ENCODE peak calls at places on chromosomes 11 and 22, in four cellular contexts. Y is OCI-LY7, F is HAP-1, E is right cardiac atrium. W is an unnamed sample.

GRCh38 chr11:119381186-119381988 is at the start of gene USP2:
- DNase-seq in Y (peak; percentile 94), F (peak; percentile 97), E (peak; percentile 97), W (peak; percentile 97)

GRCh38 chr11:65301491-65302329 is 13.0 kb upstream of the CDC42EP2 start:
- DNase-seq in Y (no peak), F (peak; percentile 27), E (peak; percentile 79), W (peak; percentile 83)

GRCh38 chr11:8650401-8650990 is 32.0 kb downstream of the TRIM66 start:
- DNase-seq in Y (no peak), E (no peak), F (no peak), W (peak; percentile 52)

GRCh38 chr22:24134090-24134846 is 47.0 kb upstream of the SUSD2 start:
- DNase-seq in F (no peak), Y (no peak), E (no peak), W (peak; percentile 34)

GRCh38 chr22:49951678-49951985 is 8.9 kb upstream of the PIM3 start:
- DNase-seq in F (no peak), E (no peak), Y (no peak), W (no peak)

GRCh38 chr22:35961480-35961902 is 67.1 kb downstream of the RBFOX2 start:
- DNase-seq in F (peak; percentile 52), Y (no peak), E (peak; percentile 51), W (peak; percentile 85)

GRCh38 chr11:119531091-119531490 is 108.1 kb upstream of the THY1 start:
- DNase-seq in E (no peak), Y (no peak), F (no peak), W (no peak)

GRCh38 chr11:107840120-107840479 is 18.5 kb downstream of the SLC35F2 start:
- DNase-seq in E (peak; percentile 41), Y (no peak), F (no peak), W (no peak)

GRCh38 chr11:64710418-64711137 is 12.4 kb downstream of the NRXN2 start:
- DNase-seq in E (no peak), Y (no peak), F (no peak), W (no peak)

GRCh38 chr11:119641991-119642745 is 86.8 kb downstream of the NECTIN1 start:
- DNase-seq in Y (peak; percentile 55), F (peak; percentile 36), E (no peak), W (peak; percentile 28)

GRCh38 chr11:26851696-26852095 is 129.8 kb upstream of the SLC5A12 start:
- DNase-seq in Y (no peak), E (no peak), F (no peak), W (no peak)

GRCh38 chr11:42315267-42315666 is 855.8 kb upstream of the LRRC4C start:
- DNase-seq in Y (no peak), F (no peak), E (no peak), W (no peak)

GRCh38 chr22:44638966-44639739 is 62.9 kb upstream of the PRR5 start:
- DNase-seq in E (peak; percentile 65), Y (no peak), F (no peak), W (peak; percentile 41)

GRCh38 chr11:10735532-10736465 is 15.2 kb upstream of the CTR9 start:
- DNase-seq in F (peak; percentile 98), Y (peak; percentile 80), E (peak; percentile 95), W (peak; percentile 99)

GRCh38 chr11:122727101-122727929 is 71.8 kb downstream of the UBASH3B start:
- DNase-seq in Y (peak; percentile 63), F (no peak), E (no peak), W (no peak)

GRCh38 chr22:50305658-50306566 is 1.5 kb downstream of the PLXNB2 start:
- DNase-seq in F (peak; percentile 88), E (peak; percentile 84), Y (no peak), W (peak; percentile 57)

GRCh38 chr11:115244758-115245157 is 259.5 kb downstream of the CADM1 start:
- DNase-seq in Y (no peak), F (no peak), E (no peak), W (no peak)

GRCh38 chr11:26319906-26320305 is 12.0 kb upstream of the ANO3 start:
- DNase-seq in F (no peak), E (no peak), Y (no peak), W (peak; percentile 38)

GRCh38 chr22:23675502-23676415 is 15.1 kb upstream of the RGL4 start:
- DNase-seq in E (peak; percentile 43), Y (peak; percentile 15), F (no peak), W (no peak)

GRCh38 chr11:6320411-6321207 is at the start of gene CAVIN3:
- DNase-seq in E (peak; percentile 95), Y (no peak), F (peak; percentile 49), W (peak; percentile 89)

GRCh38 chr22:45598596-45599217 is 72.9 kb upstream of the ATXN10 start:
- DNase-seq in Y (no peak), F (no peak), E (no peak), W (no peak)

GRCh38 chr11:79564288-79564925 is 123.6 kb upstream of the TENM4 start:
- DNase-seq in E (no peak), Y (no peak), F (no peak), W (no peak)

GRCh38 chr11:96817488-96817887 is 427.7 kb downstream of the JRKL start:
- DNase-seq in Y (no peak), F (no peak), E (no peak), W (no peak)

GRCh38 chr11:61702701-61703312 is 22.6 kb downstream of the DAGLA start:
- DNase-seq in Y (no peak), E (no peak), F (no peak), W (no peak)

GRCh38 chr11:112511271-112511670 is 250.6 kb upstream of the PLET1 start:
- DNase-seq in F (no peak), E (no peak), Y (no peak), W (no peak)

GRCh38 chr11:75276696-75277095 is 36.1 kb downstream of the TPBGL start:
- DNase-seq in F (no peak), Y (no peak), E (no peak), W (no peak)

GRCh38 chr11:88175004-88175706 is at the start of gene RAB38:
- DNase-seq in Y (peak; percentile 1), F (peak; percentile 76), E (peak; percentile 35), W (peak; percentile 65)

DNA sequence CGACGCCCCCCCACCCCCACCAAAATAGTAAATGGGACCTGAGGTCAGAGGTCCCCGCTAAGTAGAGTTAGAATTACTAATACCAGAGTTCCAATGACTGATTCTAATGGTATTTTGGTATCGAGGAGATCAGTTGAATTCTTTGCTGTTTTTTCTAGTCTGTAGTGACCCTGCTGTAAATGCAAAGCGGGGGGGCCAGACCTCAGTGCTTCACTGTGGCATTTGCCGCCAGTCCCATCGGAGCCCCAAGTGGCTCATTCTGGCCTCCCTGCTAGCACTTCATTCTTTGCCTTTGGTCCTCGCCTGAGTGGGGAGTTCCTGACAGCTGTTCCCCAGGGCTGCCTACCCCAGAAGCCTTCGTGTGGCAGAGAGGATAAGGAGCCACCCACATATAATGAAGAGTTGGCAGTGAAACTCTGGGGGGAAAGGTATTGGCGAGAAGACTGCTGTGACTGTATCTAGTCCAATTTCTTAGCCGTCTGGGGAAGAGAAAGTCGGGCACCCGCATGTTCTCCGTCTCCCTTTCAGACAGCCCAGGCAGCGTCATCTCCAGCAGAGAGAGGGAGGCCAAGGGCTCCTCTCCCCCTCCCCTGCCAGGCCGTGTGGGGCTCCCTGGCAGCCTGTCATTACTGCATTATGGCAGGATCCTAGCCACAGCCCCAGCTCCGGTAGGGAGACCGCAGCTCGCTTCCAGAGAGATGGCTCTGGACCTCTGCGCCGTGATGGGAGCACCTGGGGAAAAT is 19.4 kb upstream of the CABP7 start:
- DNase-seq in Y (no peak), E (no peak), F (no peak), W (no peak)
- H3K4me1 ChIP-seq in Y (peaks cover 38% of the 10 kb centered on the region), E (no peaks in the 10 kb centered on the region), F (no peaks in the 10 kb centered on the region), W (peaks cover 11% of the 10 kb centered on the region)

GRCh38 chr11:128516886-128517285 is 70.5 kb downstream of the ETS1 start:
- DNase-seq in Y (no peak), E (no peak), F (no peak), W (no peak)
- H3K4me1 ChIP-seq in Y (peaks cover 58% of the 10 kb centered on the region), E (no peaks in the 10 kb centered on the region), F (no peaks in the 10 kb centered on the region), W (peaks cover 5% of the 10 kb centered on the region)

GRCh38 chr11:12088047-12088481 is 22.3 kb upstream of the MICAL2 start:
- DNase-seq in E (peak; percentile 62), Y (no peak), F (no peak), W (peak; percentile 68)
- H3K4me1 ChIP-seq in E (peaks cover 24% of the 10 kb centered on the region), Y (peaks cover 11% of the 10 kb centered on the region), F (no peaks in the 10 kb centered on the region), W (peaks cover 31% of the 10 kb centered on the region)

GRCh38 chr11:124749920-124750319 is 2.1 kb downstream of the VSIG2 start:
- DNase-seq in Y (no peak), F (no peak), E (no peak), W (no peak)

GRCh38 chr11:124748481-124749338 is 3.3 kb downstream of the VSIG2 start:
- DNase-seq in F (no peak), Y (no peak), E (peak; percentile 49), W (no peak)

GRCh38 chr11:124746621-124747243 is 5.3 kb downstream of the VSIG2 start:
- DNase-seq in Y (peak; percentile 90), F (peak; percentile 37), E (peak; percentile 72), W (peak; percentile 81)

GRCh38 chr11:124747406-124748099 is 4.5 kb downstream of the VSIG2 start:
- DNase-seq in E (no peak), F (no peak), Y (no peak), W (no peak)

DNA sequence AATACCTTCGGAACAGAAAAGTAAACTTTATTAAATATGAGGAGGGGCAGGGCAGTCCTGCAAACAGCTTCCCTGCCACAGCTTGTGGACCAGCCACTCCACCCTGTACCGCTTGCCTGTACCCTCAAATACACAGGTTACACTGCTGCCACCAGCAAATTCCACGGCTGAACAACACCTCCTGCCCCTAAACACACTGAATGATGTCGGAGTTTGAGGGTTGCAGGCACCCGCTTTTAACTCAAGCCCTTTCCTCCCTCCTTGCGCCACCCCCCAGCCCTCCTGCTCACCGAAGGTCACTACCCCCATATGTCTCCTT is 4.0 kb downstream of the VSIG2 start:
- DNase-seq in E (no peak), F (no peak), Y (no peak), W (no peak)
- H3K4me1 ChIP-seq in E (peaks cover 7% of the 10 kb centered on the region), F (no peaks in the 10 kb centered on the region), Y (peaks cover 15% of the 10 kb centered on the region), W (peaks cover 10% of the 10 kb centered on the region)

GRCh38 chr11:34627197-34627596 is 6.3 kb downstream of the EHF start:
- DNase-seq in Y (no peak), E (no peak), F (no peak), W (no peak)

GRCh38 chr11:34625576-34625975 is 4.7 kb downstream of the EHF start:
- DNase-seq in Y (no peak), F (no peak), E (no peak), W (no peak)

GRCh38 chr11:34623463-34623862 is 2.6 kb downstream of the EHF start:
- DNase-seq in F (no peak), Y (no peak), E (no peak), W (no peak)

GRCh38 chr11:34624069-34624468 is 3.2 kb downstream of the EHF start:
- DNase-seq in Y (no peak), E (no peak), F (no peak), W (no peak)

DNA sequence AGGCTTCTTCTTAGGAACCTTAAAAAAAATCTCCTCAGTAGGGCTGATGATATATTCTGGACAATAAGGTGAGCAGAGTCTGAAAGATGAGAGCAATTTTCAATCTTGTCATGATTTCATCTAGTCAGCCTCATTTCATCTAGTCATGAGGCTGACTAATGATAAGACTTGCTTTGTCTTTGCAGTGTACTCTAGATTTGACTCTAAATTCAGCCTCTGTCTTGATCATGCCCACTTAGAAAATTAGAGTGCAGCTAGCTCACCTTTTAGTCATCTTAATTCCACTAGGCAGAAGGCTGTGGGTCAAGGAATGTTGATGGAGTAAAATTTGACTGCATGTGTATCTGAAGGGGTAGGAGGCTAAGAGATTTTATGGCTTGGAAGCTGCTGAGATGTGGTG is 5.5 kb downstream of the EHF start:
- DNase-seq in F (no peak), E (no peak), Y (no peak), W (no peak)
- H3K4me1 ChIP-seq in F (no peaks in the 10 kb centered on the region), E (no peaks in the 10 kb centered on the region), Y (no peaks in the 10 kb centered on the region), W (no peaks in the 10 kb centered on the region)